ENCODE peak calls at places on chromosomes 5 and 9, in five cellular contexts. Z is head of caudate nucleus; M is pancreas; H is stimulated activated CD8-positive, alpha-beta memory T cell treated with anti-CD3 and anti-CD28 coated beads, Interleukin-4, amount 100 ng/mL, for 48 hours; X is NT2/D1. V is an unnamed sample.

GRCh38 chr9:135612981-135613910 is 26.1 kb downstream of the GLT6D1 start:
- DNase-seq in H (no peak), M (no peak), Z (no peak), X (no peak), V (no peak)

GRCh38 chr5:43658499-43658898 is 55.5 kb downstream of the NNT start:
- DNase-seq in H (no peak), X (no peak), Z (no peak), M (no peak), V (no peak)

GRCh38 chr5:5291357-5291756 is 131.1 kb upstream of the ICE1 start:
- DNase-seq in X (no peak), H (no peak), M (no peak), Z (no peak), V (no peak)

GRCh38 chr5:6574537-6574936 is 58.3 kb downstream of the NSUN2 start:
- DNase-seq in X (no peak), M (no peak), H (no peak), Z (no peak), V (no peak)

GRCh38 chr5:157116483-157116954 is 7.7 kb upstream of the HAVCR2 start:
- DNase-seq in H (peak), X (no peak), Z (no peak), M (no peak), V (no peak)

GRCh38 chr5:3342271-3343100 is 253.1 kb upstream of the IRX1 start:
- DNase-seq in H (no peak), Z (no peak), M (no peak), X (no peak), V (no peak)

GRCh38 chr9:108742191-108742590 is 113.6 kb downstream of the ACTL7B start:
- DNase-seq in X (no peak), Z (no peak), H (no peak), M (no peak), V (no peak)

GRCh38 chr9:93378276-93378675 is 73.2 kb upstream of the FAM120A start:
- DNase-seq in H (no peak), M (no peak), Z (no peak), X (no peak), V (no peak)

GRCh38 chr9:120723547-120723946 is 9.3 kb upstream of the MEGF9 start:
- DNase-seq in H (no peak), X (no peak), Z (no peak), M (no peak), V (no peak)

GRCh38 chr9:86246752-86247161 is 12.7 kb downstream of the C9orf153 start:
- DNase-seq in Z (no peak), X (no peak), H (no peak), M (no peak), V (no peak)

GRCh38 chr5:148880197-148880596 is 53.8 kb downstream of the ADRB2 start:
- DNase-seq in M (no peak), Z (no peak), X (no peak), H (no peak), V (no peak)

GRCh38 chr5:88667187-88668141 is 215.5 kb downstream of the MEF2C start:
- DNase-seq in M (no peak), H (no peak), Z (no peak), X (no peak), V (no peak)

GRCh38 chr5:145847499-145848497 is 12.7 kb upstream of the PRELID2 start:
- DNase-seq in H (no peak), M (no peak), Z (no peak), X (no peak), V (no peak)

GRCh38 chr9:34240021-34240420 is 61.2 kb downstream of the UBAP1 start:
- DNase-seq in M (no peak), Z (no peak), X (no peak), H (no peak), V (no peak)

GRCh38 chr9:1709347-1709746 is 305.8 kb upstream of the SMARCA2 start:
- DNase-seq in Z (no peak), X (no peak), M (no peak), H (no peak), V (peak)

GRCh38 chr9:87201316-87201715 is 254.0 kb upstream of the GAS1 start:
- DNase-seq in Z (no peak), M (no peak), X (no peak), H (no peak), V (no peak)

GRCh38 chr5:163574477-163575440 is 69.3 kb downstream of the MAT2B start:
- DNase-seq in M (no peak), X (no peak), H (no peak), Z (no peak), V (no peak)

GRCh38 chr5:72076901-72077300 is 30.4 kb upstream of the MAP1B start:
- DNase-seq in X (no peak), H (no peak), M (no peak), Z (no peak), V (no peak)

GRCh38 chr5:172735141-172735831 is 35.7 kb downstream of the DUSP1 start:
- DNase-seq in H (no peak), X (no peak), Z (no peak), M (no peak), V (no peak)

GRCh38 chr5:446864-447263 is 3.9 kb downstream of the EXOC3 start:
- DNase-seq in H (no peak), Z (no peak), X (no peak), M (no peak), V (peak)

GRCh38 chr5:65577141-65577540 is 14.0 kb downstream of the PPWD1 start:
- DNase-seq in X (no peak), H (no peak), M (no peak), Z (no peak), V (no peak)

V was measured in mucosa of descending colon.